ENCODE peak calls at places on chromosomes 2 and 18, in ten cellular contexts. X, A, U, H, R, L, C, I, J and O are unnamed samples.

GRCh38 chr2:111044066-111044465 is 76.6 kb upstream of the BCL2L11 start:
- DNase-seq in R (no peak), X (no peak), C (no peak), H (no peak), J (no peak), U (no peak), I (no peak), L (no peak), A (no peak), O (no peak)

GRCh38 chr18:6155707-6156106 is 259.0 kb downstream of the L3MBTL4 start:
- DNase-seq in I (no peak), A (no peak), U (no peak), L (no peak), C (no peak), J (no peak), H (no peak), X (no peak), R (no peak), O (no peak)

GRCh38 chr2:235070063-235070706 is 118.4 kb downstream of the SH3BP4 start:
- DNase-seq in J (no peak), I (no peak), H (no peak), R (peak), L (no peak), A (no peak), U (no peak), C (peak), X (no peak), O (no peak)

GRCh38 chr18:55381277-55381676 is 206.7 kb downstream of the TCF4 start:
- DNase-seq in R (no peak), J (no peak), C (no peak), X (no peak), I (no peak), H (no peak), L (no peak), U (no peak), A (no peak), O (no peak)

GRCh38 chr2:224884188-224884587 is 158.1 kb downstream of the DOCK10 start:
- DNase-seq in X (no peak), H (no peak), A (no peak), J (no peak), C (peak), L (no peak), I (no peak), R (no peak), U (no peak), O (no peak)

GRCh38 chr2:143575340-143575739 is 446.1 kb downstream of the ARHGAP15 start:
- DNase-seq in L (no peak), A (no peak), U (no peak), C (no peak), R (no peak), J (no peak), X (no peak), H (no peak), I (no peak), O (no peak)

GRCh38 chr2:122519366-122519765 is 763.9 kb downstream of the TSN start:
- DNase-seq in R (no peak), H (no peak), U (no peak), J (no peak), C (no peak), X (no peak), A (no peak), I (no peak), L (no peak), O (no peak)

GRCh38 chr2:96427169-96427568 is 78.0 kb downstream of the NEURL3 start:
- DNase-seq in L (no peak), I (no peak), U (no peak), C (no peak), H (no peak), A (no peak), R (no peak), X (no peak), J (no peak), O (no peak)

GRCh38 chr2:4678937-4679336 is 975.6 kb downstream of the DCDC2C start:
- DNase-seq in L (no peak), R (no peak), I (no peak), C (no peak), H (no peak), A (no peak), U (no peak), J (no peak), X (no peak), O (no peak)

GRCh38 chr2:138324068-138324771 is 177.3 kb upstream of the SPOPL start:
- DNase-seq in I (no peak), C (no peak), R (no peak), X (no peak), J (no peak), A (no peak), U (no peak), H (no peak), L (no peak), O (no peak)

GRCh38 chr2:213934560-213934959 is 476.3 kb upstream of the VWC2L start:
- DNase-seq in L (no peak), R (no peak), I (no peak), X (no peak), J (no peak), H (no peak), C (peak), A (no peak), U (no peak), O (no peak)

GRCh38 chr2:39874236-39874635 is 95.2 kb upstream of the THUMPD2 start:
- DNase-seq in U (no peak), I (no peak), X (no peak), C (no peak), A (no peak), J (no peak), H (no peak), L (no peak), R (no peak), O (no peak)